ENCODE peak calls at places on chromosomes 2 and 18, in five cellular contexts. F, G, D, B and K are unnamed samples. For H3K36me3, the result is how much of the 10 kb centered on the place peaks cover.

GRCh38 chr18:59737776-59738295 is 40.6 kb upstream of the CCBE1 start:
- DNase-seq in G (no peak), D (no peak), B (no peak), F (no peak), K (no peak)

GRCh38 chr2:8889978-8890377 is 52.6 kb upstream of the KIDINS220 start:
- DNase-seq in G (peak), B (no peak), D (no peak), F (no peak), K (no peak)

GRCh38 chr2:172461591-172462392 is 34.4 kb downstream of the ITGA6 start:
- DNase-seq in F (peak), G (peak), D (peak), B (no peak), K (peak)

GRCh38 chr2:208407667-208408066 is 1.1 kb downstream of the PTH2R start:
- DNase-seq in D (no peak), B (no peak), F (peak), G (peak), K (no peak)

GRCh38 chr2:19195681-19196080 is 162.7 kb downstream of the OSR1 start:
- DNase-seq in D (no peak), F (no peak), B (no peak), G (peak), K (no peak)

GRCh38 chr2:15991231-15991630 is 50.9 kb downstream of the MYCN start:
- DNase-seq in D (no peak), F (no peak), G (no peak), B (no peak), K (no peak)

GRCh38 chr18:4077204-4077603 is 377.9 kb downstream of the DLGAP1 start:
- DNase-seq in B (no peak), G (no peak), D (no peak), F (no peak), K (no peak)

GRCh38 chr2:43539991-43540860 is 55.6 kb downstream of the THADA start:
- DNase-seq in G (peak), F (peak), D (peak), B (peak), K (peak)

GRCh38 chr2:201116959-201117734 is 1.2 kb downstream of the CFLAR start:
- DNase-seq in G (peak), B (no peak), F (peak), D (no peak), K (peak)

GRCh38 chr2:95007822-95008221 is 17.7 kb upstream of the MAL start:
- DNase-seq in F (no peak), G (no peak), B (no peak), D (peak), K (peak)

GRCh38 chr18:8763611-8764010 is 58.3 kb downstream of the MTCL1 start:
- DNase-seq in B (no peak), F (no peak), G (no peak), D (no peak), K (no peak)

GRCh38 chr2:174957049-174957448 is 48.1 kb downstream of the CHN1 start:
- DNase-seq in D (no peak), B (peak), F (no peak), G (no peak), K (no peak)

GRCh38 chr2:229350117-229350805 is 79.2 kb upstream of the PID1 start:
- DNase-seq in F (no peak), B (no peak), D (no peak), G (peak), K (no peak)

GRCh38 chr2:164620873-164621760 is at the start of gene GRB14:
- DNase-seq in F (peak), D (peak), B (no peak), G (peak), K (peak)

GRCh38 chr2:88857951-88858406 is 166.5 kb downstream of the RPIA start:
- DNase-seq in G (no peak), B (no peak), F (no peak), D (no peak), K (no peak)

GRCh38 chr18:57062178-57062577 is 84.7 kb upstream of the BOD1L2 start:
- DNase-seq in G (no peak), D (no peak), F (no peak), B (no peak), K (no peak)

GRCh38 chr2:14896280-14896679 is 263.8 kb downstream of the LRATD1 start:
- DNase-seq in F (no peak), G (no peak), D (no peak), B (no peak), K (no peak)

GRCh38 chr2:162989507-162989906 is 150.9 kb upstream of the KCNH7 start:
- DNase-seq in B (no peak), G (no peak), D (no peak), F (no peak), K (no peak)

GRCh38 chr2:174969091-174969734 is 36.0 kb downstream of the CHN1 start:
- DNase-seq in F (no peak), G (no peak), B (no peak), D (no peak), K (no peak)

GRCh38 chr18:37385846-37386435 is 179.7 kb downstream of the CELF4 start:
- DNase-seq in G (peak), D (no peak), F (peak), B (no peak), K (no peak)

GRCh38 chr2:38377501-38378258 is 607 bp upstream of the ATL2 start:
- DNase-seq in B (peak), F (peak), D (no peak), G (no peak), K (no peak)

GRCh38 chr2:26414291-26414690 is 12.6 kb downstream of the DRC1 start:
- DNase-seq in G (no peak), D (no peak), F (no peak), B (no peak), K (no peak)

GRCh38 chr18:79446931-79447330 is 51.2 kb downstream of the NFATC1 start:
- DNase-seq in G (no peak), D (no peak), B (no peak), F (no peak), K (no peak)

GRCh38 chr18:8088626-8089025 is 520.6 kb upstream of the RAB12 start:
- DNase-seq in G (peak), F (no peak), B (no peak), D (no peak), K (no peak)

GRCh38 chr18:51255694-51256093 is 58.2 kb upstream of the MEX3C start:
- DNase-seq in G (no peak), B (no peak), D (no peak), F (no peak), K (no peak)

GRCh38 chr2:127599211-127599610 is 46.7 kb upstream of the GPR17 start:
- DNase-seq in G (no peak), B (no peak), F (no peak), D (no peak), K (no peak)

GRCh38 chr18:40911582-40912254 is 1043.3 kb upstream of the PIK3C3 start:
- DNase-seq in B (no peak), F (no peak), G (peak), D (no peak), K (no peak)

GRCh38 chr2:201904529-201905420 is 98.4 kb downstream of the CDK15 start:
- DNase-seq in G (no peak), D (no peak), B (no peak), F (no peak), K (no peak)

GRCh38 chr2:202950592-202950991 is 38.5 kb downstream of the CARF start:
- DNase-seq in B (no peak), G (peak), D (no peak), F (no peak), K (no peak)

GRCh38 chr18:22556271-22556990 is 138.7 kb upstream of the CTAGE1 start:
- DNase-seq in B (no peak), G (no peak), D (peak), F (peak), K (peak)

GRCh38 chr2:102266204-102266603 is 45.2 kb upstream of the IL1RL1 start:
- DNase-seq in G (no peak), F (no peak), D (peak), B (no peak), K (peak)

GRCh38 chr2:102267774-102268173 is 43.6 kb upstream of the IL1RL1 start:
- DNase-seq in B (no peak), F (no peak), D (no peak), G (no peak), K (no peak)

GRCh38 chr2:102262218-102263129 is 48.9 kb upstream of the IL1RL1 start:
- DNase-seq in D (no peak), G (no peak), B (no peak), F (no peak), K (no peak)

GRCh38 chr2:102261467-102261866 is 49.9 kb upstream of the IL1RL1 start:
- DNase-seq in D (no peak), F (no peak), B (no peak), G (no peak), K (no peak)

DNA sequence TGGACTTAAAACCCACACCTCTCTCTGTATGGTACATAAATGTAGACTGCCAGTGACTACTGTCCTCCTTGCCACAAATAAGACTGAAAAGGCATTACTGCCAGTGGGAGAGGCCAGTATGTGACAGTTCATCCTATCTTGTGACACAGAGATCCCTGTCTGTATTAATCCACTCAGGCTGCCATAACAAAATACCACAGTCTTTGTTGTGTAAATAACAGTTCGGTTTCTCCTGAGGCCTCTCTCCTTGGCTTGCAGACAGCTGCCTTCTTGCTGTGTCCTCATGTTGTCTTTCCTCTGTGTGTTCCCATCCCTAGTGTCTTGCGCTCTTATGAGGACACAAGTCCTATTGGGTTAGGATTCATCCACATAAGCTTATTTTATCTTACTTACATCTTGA is 46.4 kb upstream of the IL1RL1 start:
- DNase-seq in B (no peak), D (no peak), F (no peak), G (no peak), K (no peak)
- H3K4me3 ChIP-seq in B (no peak), D (no peak), F (no peak), G (no peak), K (no peak)

GRCh38 chr2:85554980-85555612 is 6.2 kb downstream of the GGCX start:
- DNase-seq in F (no peak), G (no peak), D (no peak), B (no peak), K (no peak)
- H3K36me3 ChIP-seq in F (under half), G (under half), D (under half), B (under half), K (half or more)

GRCh38 chr2:182866095-182866460 is 359 bp downstream of the FRZB start:
- DNase-seq in F (peak), B (no peak), G (no peak), D (peak), K (no peak)

GRCh38 chr2:182867411-182868048 is 1.1 kb upstream of the FRZB start:
- DNase-seq in B (no peak), D (no peak), G (no peak), F (no peak), K (no peak)

GRCh38 chr2:182868423-182868822 is 2.0 kb upstream of the FRZB start:
- DNase-seq in D (no peak), G (no peak), F (no peak), B (no peak), K (no peak)

GRCh38 chr2:182868049-182868422 is 1.6 kb upstream of the FRZB start:
- DNase-seq in D (no peak), B (no peak), F (no peak), G (no peak), K (no peak)

DNA sequence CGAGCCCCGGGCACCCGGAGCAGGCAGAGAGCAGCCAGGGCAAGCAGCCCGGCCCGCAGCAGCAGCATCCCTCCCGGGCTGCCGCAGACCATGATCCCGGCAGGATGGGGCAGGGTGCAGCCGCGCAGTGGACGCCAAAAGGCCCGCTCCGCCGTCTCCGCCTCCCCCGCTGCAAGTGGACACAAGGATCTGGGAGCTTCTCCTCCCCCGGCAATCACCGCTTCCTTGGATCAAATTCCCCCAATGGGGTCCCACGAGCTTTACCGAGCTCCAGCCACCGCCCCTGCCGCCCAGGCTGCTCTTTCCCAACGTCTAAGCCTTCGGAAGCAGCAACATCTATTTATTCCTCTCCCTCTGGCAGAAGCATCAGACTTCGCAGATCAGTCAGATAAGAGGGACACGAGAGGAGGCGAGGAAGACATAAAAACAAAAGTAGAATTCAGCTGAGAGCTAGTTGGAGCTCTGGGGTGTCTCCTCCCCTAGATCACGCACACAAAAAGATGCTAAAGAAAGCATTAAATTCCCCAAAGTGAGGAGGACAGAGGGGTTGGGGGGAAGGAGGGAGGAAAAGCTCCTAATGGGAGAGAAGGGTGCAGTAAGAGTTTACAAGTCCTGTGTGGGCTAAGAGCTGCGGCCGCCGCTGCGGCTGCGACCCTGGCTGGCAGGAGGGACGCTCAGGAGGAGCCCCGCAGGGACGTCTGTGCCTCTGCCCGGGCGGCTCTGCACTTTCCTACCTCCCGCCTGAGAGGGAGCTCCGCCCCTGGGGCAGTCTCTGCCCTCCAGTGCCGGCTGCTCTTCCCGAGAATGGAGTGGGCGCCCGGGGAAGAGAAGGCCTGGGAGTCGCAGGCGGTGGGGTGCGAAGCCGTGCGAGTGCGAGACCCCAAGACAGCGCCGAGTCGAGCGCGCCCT is at the start of gene FRZB:
- DNase-seq in G (no peak), F (peak), D (peak), B (no peak), K (peak)
- TF ChIP-seq CTCF in G (no peak), F (no peak), D (no peak), B (peak), K (no peak)

GRCh38 chr2:231557571-231558217 is 27.4 kb upstream of the NMUR1 start:
- DNase-seq in G (peak), D (peak), B (no peak), F (peak), K (peak)

GRCh38 chr2:231552752-231553151 is 22.5 kb upstream of the NMUR1 start:
- DNase-seq in B (no peak), F (no peak), D (no peak), G (no peak), K (no peak)

GRCh38 chr2:231556981-231557380 is 26.7 kb upstream of the NMUR1 start:
- DNase-seq in F (no peak), D (no peak), B (no peak), G (no peak), K (no peak)

GRCh38 chr2:231554327-231554726 is 24.1 kb upstream of the NMUR1 start:
- DNase-seq in F (no peak), B (no peak), G (no peak), D (no peak), K (no peak)

GRCh38 chr2:231554748-231555545 is 24.7 kb upstream of the NMUR1 start:
- DNase-seq in F (peak), D (peak), G (no peak), B (no peak), K (peak)
- H3K4me3 ChIP-seq in F (no peak), D (peak), G (no peak), B (no peak), K (peak)

DNA sequence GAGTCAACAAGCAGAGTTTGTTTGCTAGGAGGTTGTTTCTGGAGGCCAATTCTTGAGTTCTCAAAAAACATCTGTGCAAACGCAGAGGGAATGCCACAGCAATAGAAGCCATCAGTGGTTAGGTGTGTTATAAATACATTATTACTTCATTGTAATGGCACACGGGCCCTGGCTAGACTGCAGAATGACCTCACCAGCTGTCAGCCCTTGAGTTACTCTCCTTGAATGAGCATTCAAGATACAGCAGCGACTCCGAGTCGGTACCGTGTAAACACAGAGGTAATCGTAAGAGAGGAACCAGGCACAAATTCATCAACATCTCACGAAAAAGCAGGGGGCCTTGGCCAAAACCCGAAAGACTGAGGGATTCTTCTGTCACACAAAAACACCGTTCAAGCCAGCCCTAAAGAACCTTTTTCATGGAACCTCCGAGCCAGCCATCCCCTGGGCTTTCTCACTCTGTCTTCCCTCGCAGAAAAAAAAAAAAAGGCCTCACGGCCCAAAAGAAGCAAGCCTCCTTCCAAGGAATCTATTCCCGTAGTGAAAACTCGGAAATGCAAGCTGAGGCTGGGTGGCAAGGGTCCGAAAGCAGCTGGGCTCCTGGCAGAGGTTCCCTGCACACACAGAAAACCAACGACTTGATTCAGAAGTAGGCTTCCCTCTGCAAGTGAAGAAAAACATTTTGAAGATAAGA is 133.7 kb upstream of the MEIS1 start:
- DNase-seq in B (no peak), F (no peak), D (no peak), G (peak), K (peak)
- H3K36me3 ChIP-seq in B (under half), F (under half), D (under half), G (under half), K (under half)